ENCODE peak calls at places on chromosomes 6 and 20, in five cellular contexts. V is ovary, E is NCI-H524, Q is neural crest cell, J is NT2/D1. C is an unnamed sample.

GRCh38 chr6:52285174-52286068 is 879 bp upstream of the MCM3 start:
- DNase-seq in V (no peak), E (peak), Q (no peak), J (no peak), C (no peak)

GRCh38 chr6:89120371-89120770 is 2.5 kb upstream of the SRSF12 start:
- DNase-seq in V (no peak), E (no peak), Q (no peak), J (no peak), C (no peak)

GRCh38 chr6:28811873-28812272 is 111.9 kb downstream of the TRIM27 start:
- DNase-seq in V (no peak), E (peak), Q (no peak), J (no peak), C (peak)

GRCh38 chr20:47257256-47257655 is 99.2 kb downstream of the ZMYND8 start:
- DNase-seq in V (no peak), E (no peak), Q (no peak), J (no peak), C (no peak)

GRCh38 chr20:23350855-23351838 is 556 bp downstream of the NXT1 start:
- DNase-seq in V (peak), E (no peak), Q (peak), J (no peak), C (peak)

GRCh38 chr6:161242779-161243693 is 30.8 kb downstream of the AGPAT4 start:
- DNase-seq in V (no peak), E (no peak), Q (no peak), J (peak), C (no peak)

GRCh38 chr20:6768228-6769185 is 1.0 kb downstream of the BMP2 start:
- DNase-seq in V (peak), E (no peak), Q (peak), J (no peak), C (peak)

GRCh38 chr6:118776607-118777549 is 117.1 kb upstream of the ASF1A start:
- DNase-seq in V (peak), E (peak), Q (peak), J (peak), C (peak)

GRCh38 chr6:138517635-138518034 is 18.3 kb upstream of the NHSL1 start:
- DNase-seq in V (peak), E (peak), Q (no peak), J (no peak), C (peak)

GRCh38 chr6:24403501-24403824 is 727 bp downstream of the MRS2 start:
- DNase-seq in V (no peak), E (no peak), Q (no peak), J (no peak), C (no peak)

GRCh38 chr6:166988674-166989201 is 10.5 kb upstream of the CEP43 start:
- DNase-seq in V (no peak), E (no peak), Q (no peak), J (peak), C (peak)

GRCh38 chr6:47983491-47983890 is 127.5 kb downstream of the PTCHD4 start:
- DNase-seq in V (no peak), E (no peak), Q (no peak), J (no peak), C (no peak)

GRCh38 chr6:146851837-146852236 is 253.1 kb downstream of the ADGB start:
- DNase-seq in V (no peak), E (no peak), Q (no peak), J (no peak), C (no peak)

GRCh38 chr6:40477246-40478126 is 109.7 kb downstream of the LRFN2 start:
- DNase-seq in V (no peak), E (peak), Q (no peak), J (peak), C (no peak)

GRCh38 chr6:75098709-75099108 is 107.1 kb downstream of the COL12A1 start:
- DNase-seq in V (peak), E (no peak), Q (no peak), J (no peak), C (no peak)

GRCh38 chr6:24903681-24904080 is 32.1 kb downstream of the RIPOR2 start:
- DNase-seq in V (no peak), E (no peak), Q (no peak), J (no peak), C (no peak)

GRCh38 chr6:74447013-74447412 is 751.0 kb downstream of the CD109 start:
- DNase-seq in V (no peak), E (no peak), Q (no peak), J (no peak), C (no peak)

GRCh38 chr6:163759542-163759941 is 345.0 kb downstream of the QKI start:
- DNase-seq in V (no peak), E (no peak), Q (no peak), J (no peak), C (no peak)

GRCh38 chr20:43748274-43748673 is 21.5 kb upstream of the GTSF1L start:
- DNase-seq in V (no peak), E (no peak), Q (no peak), J (no peak), C (no peak)

C was measured in HAP-1.